ENCODE peak calls at places on chromosomes 3 and 15, in nine cellular contexts. S is Calu3, R is epithelial cell of esophagus, X is keratinocyte, H is heart left ventricle, M is GM10248, G is transverse colon, Z is brain microvascular endothelial cell, W is HFF-Myc. V is an unnamed sample.

GRCh38 chr3:128726691-128727031 is 678 bp downstream of the RAB7A start:
- DNase-seq in S (peak), R (peak), X (peak), H (peak), M (no peak), G (peak), Z (peak), W (no peak), V (peak)

GRCh38 chr15:36960947-36961227 is 139.5 kb downstream of the MEIS2 start:
- DNase-seq in S (no peak), R (no peak), X (no peak), H (no peak), M (no peak), G (no peak), Z (no peak), W (no peak), V (no peak)

GRCh38 chr15:40081691-40082194 is 26.9 kb downstream of the BMF start:
- DNase-seq in S (peak), R (no peak), X (no peak), H (peak), M (no peak), G (peak), Z (peak), W (no peak), V (peak)

GRCh38 chr3:151345854-151346253 is 16.5 kb upstream of the P2RY13 start:
- DNase-seq in S (no peak), R (no peak), X (no peak), H (no peak), M (no peak), G (peak), Z (peak), W (no peak), V (peak)

GRCh38 chr3:194142156-194142910 is 6.4 kb downstream of the HES1 start:
- DNase-seq in S (peak), R (peak), X (no peak), H (peak), M (no peak), G (no peak), Z (no peak), W (no peak), V (no peak)

GRCh38 chr3:25587526-25587925 is 77.2 kb downstream of the TOP2B start:
- DNase-seq in S (no peak), R (no peak), X (no peak), H (no peak), M (no peak), G (no peak), Z (peak), W (no peak), V (no peak)

GRCh38 chr3:36166477-36166876 is 213.8 kb upstream of the STAC start:
- DNase-seq in S (peak), R (peak), X (peak), H (no peak), M (no peak), G (no peak), Z (peak), W (peak), V (no peak)

GRCh38 chr3:13452490-13453335 is 27.4 kb upstream of the HDAC11 start:
- DNase-seq in S (peak), R (peak), X (no peak), H (no peak), M (peak), G (peak), Z (peak), W (no peak), V (peak)

GRCh38 chr3:38267689-38268477 is 2.3 kb downstream of the SLC22A13 start:
- DNase-seq in S (no peak), R (no peak), X (no peak), H (no peak), M (no peak), G (no peak), Z (no peak), W (no peak), V (no peak)

GRCh38 chr15:76059320-76060097 is at the start of gene TMEM266:
- DNase-seq in S (peak), R (peak), X (no peak), H (peak), M (peak), G (peak), Z (no peak), W (no peak), V (no peak)

GRCh38 chr3:27675287-27675686 is 46.8 kb downstream of the EOMES start:
- DNase-seq in S (no peak), R (peak), X (no peak), H (no peak), M (no peak), G (no peak), Z (peak), W (no peak), V (peak)

GRCh38 chr3:66449411-66449931 is 51.4 kb downstream of the LRIG1 start:
- DNase-seq in S (no peak), R (no peak), X (no peak), H (peak), M (no peak), G (no peak), Z (no peak), W (no peak), V (no peak)

GRCh38 chr15:48981941-48982340 is 18.2 kb upstream of the SHC4 start:
- DNase-seq in S (no peak), R (peak), X (no peak), H (no peak), M (no peak), G (no peak), Z (no peak), W (no peak), V (no peak)

GRCh38 chr15:89656116-89656815 is 999 bp upstream of the KIF7 start:
- DNase-seq in S (no peak), R (no peak), X (no peak), H (no peak), M (no peak), G (no peak), Z (no peak), W (no peak), V (peak)

GRCh38 chr3:73137736-73138403 is 76.4 kb downstream of the EBLN2 start:
- DNase-seq in S (no peak), R (no peak), X (no peak), H (no peak), M (no peak), G (no peak), Z (no peak), W (no peak), V (no peak)

GRCh38 chr15:73397461-73397860 is 28.7 kb upstream of the HCN4 start:
- DNase-seq in S (no peak), R (no peak), X (no peak), H (no peak), M (no peak), G (no peak), Z (no peak), W (no peak), V (no peak)

GRCh38 chr3:175075269-175075668 is 216.1 kb downstream of the NAALADL2 start:
- DNase-seq in S (no peak), R (no peak), X (no peak), H (no peak), M (no peak), G (no peak), Z (no peak), W (no peak), V (no peak)

GRCh38 chr3:84965141-84965540 is 6.4 kb downstream of the CADM2 start:
- DNase-seq in S (peak), R (no peak), X (no peak), H (no peak), M (no peak), G (no peak), Z (no peak), W (no peak), V (no peak)
- TF ChIP-seq CTCF in S (peak), R (no peak), X (no peak), H (no peak), M (no peak), G (no peak), Z (peak), W (no peak), V (no peak)

GRCh38 chr15:96353378-96353930 is 23.0 kb downstream of the NR2F2 start:
- DNase-seq in S (no peak), R (no peak), X (no peak), H (no peak), M (no peak), G (no peak), Z (peak), W (no peak), V (no peak)
- TF ChIP-seq CTCF in S (no peak), R (no peak), X (no peak), H (no peak), M (no peak), G (no peak), Z (no peak), W (no peak), V (no peak)

GRCh38 chr15:79132770-79133169 is 42.2 kb upstream of the RASGRF1 start:
- DNase-seq in S (no peak), R (peak), X (no peak), H (no peak), M (no peak), G (no peak), Z (no peak), W (no peak), V (no peak)
- TF ChIP-seq CTCF in S (no peak), R (no peak), X (no peak), H (no peak), M (no peak), G (no peak), Z (no peak), W (no peak), V (no peak)

GRCh38 chr15:19973718-19974117 is 567.9 kb downstream of the GOLGA6L6 start:
- DNase-seq in S (no peak), R (no peak), X (no peak), H (no peak), M (no peak), G (no peak), Z (no peak), W (no peak), V (no peak)
- TF ChIP-seq CTCF in S (no peak), R (no peak), X (no peak), H (no peak), M (no peak), G (no peak), Z (no peak), W (no peak), V (no peak)

DNA sequence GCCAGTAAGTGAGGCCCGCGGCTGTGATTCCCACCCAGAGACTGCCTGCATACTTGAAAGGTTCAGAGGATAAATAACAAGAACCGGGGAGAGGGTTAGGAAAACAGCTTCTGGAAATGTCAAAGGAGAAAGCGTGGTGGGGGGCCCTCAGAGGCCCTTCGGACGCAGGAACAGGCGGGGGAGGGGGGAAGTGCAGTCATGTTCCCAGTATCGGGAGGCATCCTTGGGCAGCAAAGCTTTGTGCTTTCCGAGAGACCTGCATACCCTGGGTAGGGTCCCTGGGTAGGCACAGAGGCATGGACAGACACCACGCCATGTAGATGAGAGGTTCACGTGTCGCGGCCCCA is 21.4 kb downstream of the EPHB3 start:
- DNase-seq in S (no peak), R (no peak), X (no peak), H (no peak), M (no peak), G (no peak), Z (no peak), W (no peak), V (no peak)
- TF ChIP-seq CTCF in S (no peak), R (no peak), X (no peak), H (no peak), M (no peak), G (no peak), Z (no peak), W (no peak), V (no peak)

GRCh38 chr3:100492059-100492809 is at the start of gene TMEM45A:
- DNase-seq in S (peak), R (peak), X (peak), H (peak), M (peak), G (peak), Z (peak), W (peak), V (peak)
- TF ChIP-seq CTCF in S (no peak), R (no peak), X (no peak), H (no peak), M (no peak), G (no peak), Z (no peak), W (no peak), V (no peak)

DNA sequence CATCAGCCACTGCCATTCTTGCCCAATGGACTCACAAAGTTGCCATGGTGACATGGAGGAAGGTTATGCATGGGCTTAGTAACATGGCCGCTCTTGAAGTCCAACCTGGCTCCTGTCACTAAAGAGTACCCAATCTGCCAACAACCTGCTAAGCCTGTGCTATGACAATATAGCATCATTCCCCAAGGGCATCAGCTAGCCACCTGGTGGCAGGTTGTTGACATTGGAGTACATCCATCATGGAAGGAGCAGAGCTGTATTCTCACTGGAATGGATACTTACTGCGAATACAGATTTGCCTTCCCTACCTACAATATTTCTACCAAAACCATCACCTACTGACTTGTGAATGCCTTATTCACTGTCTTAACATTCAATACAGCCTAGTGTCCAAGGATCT is 138.9 kb upstream of the RORA start:
- DNase-seq in S (peak), R (no peak), X (no peak), H (no peak), M (no peak), G (no peak), Z (no peak), W (no peak), V (no peak)
- TF ChIP-seq CTCF in S (peak), R (no peak), X (peak), H (no peak), M (no peak), G (no peak), Z (no peak), W (no peak), V (no peak)

DNA sequence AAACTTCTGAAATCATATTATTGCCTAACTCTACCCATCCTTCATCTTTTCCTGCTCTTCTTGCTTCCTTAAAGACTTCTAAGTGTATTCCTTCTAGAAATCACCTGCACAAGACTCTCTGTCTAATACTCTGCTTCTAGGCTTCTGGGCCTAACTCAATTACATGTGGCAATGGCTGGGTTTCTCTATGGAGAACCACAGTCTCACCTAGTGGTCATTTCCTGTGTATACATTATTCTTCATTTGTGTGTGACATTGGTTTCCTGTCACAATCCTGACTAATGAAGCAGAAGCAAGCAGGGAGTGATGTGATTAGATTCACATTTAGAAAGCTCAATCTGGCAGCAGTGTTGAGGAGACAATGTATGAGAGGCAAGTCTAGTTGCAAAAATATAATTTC is 16.9 kb upstream of the CLDN1 start:
- DNase-seq in S (no peak), R (peak), X (no peak), H (no peak), M (no peak), G (no peak), Z (no peak), W (no peak), V (peak)
- TF ChIP-seq CTCF in S (peak), R (peak), X (no peak), H (no peak), M (peak), G (no peak), Z (peak), W (peak), V (peak)

GRCh38 chr3:87198774-87199173 is 28.3 kb upstream of the CHMP2B start:
- DNase-seq in S (no peak), R (peak), X (no peak), H (no peak), M (no peak), G (no peak), Z (no peak), W (no peak), V (no peak)
- TF ChIP-seq CTCF in S (no peak), R (no peak), X (no peak), H (no peak), M (no peak), G (no peak), Z (no peak), W (no peak), V (no peak)

DNA sequence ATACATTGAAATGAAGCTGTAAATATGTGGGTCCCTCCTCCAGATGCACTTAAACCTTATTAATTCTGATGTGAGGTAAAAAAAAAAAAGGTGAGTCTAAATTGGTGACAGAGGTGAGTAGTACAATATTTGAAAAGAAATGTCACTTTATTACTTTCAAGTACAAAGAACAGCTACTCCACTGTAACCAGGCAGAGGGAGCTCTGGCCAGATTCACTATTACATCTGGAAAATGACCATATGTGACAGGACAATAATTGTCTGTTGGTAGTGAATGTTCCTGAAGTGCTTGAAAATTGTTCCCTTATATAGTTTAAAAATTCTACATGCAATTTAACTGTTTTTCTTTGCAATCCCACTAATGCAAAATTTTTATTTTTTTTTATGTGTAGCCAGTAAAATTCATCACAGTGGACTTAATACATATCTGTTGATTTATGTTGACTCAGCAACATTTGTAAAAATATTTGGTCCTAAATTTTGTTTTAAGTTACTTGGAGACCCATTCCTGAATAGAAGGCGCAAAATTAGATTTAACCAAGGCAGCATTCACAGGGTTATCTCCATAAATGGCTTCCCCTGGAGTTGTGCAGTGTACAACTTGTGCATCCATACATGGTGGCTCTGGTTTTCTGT is 231.9 kb upstream of the TBC1D5 start:
- DNase-seq in S (no peak), R (peak), X (no peak), H (no peak), M (no peak), G (no peak), Z (no peak), W (no peak), V (no peak)
- TF ChIP-seq CTCF in S (no peak), R (peak), X (no peak), H (no peak), M (no peak), G (no peak), Z (peak), W (no peak), V (peak)

V was measured in HFFc6.